ENCODE peak calls at places on chromosome 13, in four cellular contexts. O, P, L and V are unnamed samples.
A peak's percentile ranks its signal among the peaks of the same experiment; 100 is the strongest.

GRCh38 chr13:46495647-46496046 is 57.3 kb upstream of the LRCH1 start:
- DNase-seq in O (no peak), P (no peak), L (no peak), V (no peak)

GRCh38 chr13:51385114-51385513 is 45.6 kb downstream of the SERPINE3 start:
- DNase-seq in O (no peak), P (no peak), L (no peak), V (no peak)

GRCh38 chr13:31920301-31920818 is 111.2 kb upstream of the FRY start:
- DNase-seq in O (no peak), P (no peak), L (no peak), V (no peak)

GRCh38 chr13:73870970-73871935 is 263.0 kb downstream of the KLF12 start:
- DNase-seq in O (no peak), P (no peak), L (no peak), V (peak; percentile 19)

GRCh38 chr13:97386832-97387486 is 47.0 kb upstream of the RAP2A start:
- DNase-seq in O (no peak), P (no peak), L (no peak), V (no peak)

GRCh38 chr13:75489502-75490263 is 7.7 kb upstream of the TBC1D4 start:
- DNase-seq in O (peak; percentile 46), P (no peak), L (no peak), V (no peak)

GRCh38 chr13:19156013-19156825 is 25.4 kb downstream of the TUBA3C start:
- DNase-seq in O (no peak), P (no peak), L (no peak), V (no peak)

GRCh38 chr13:82717249-82717648 is 1165.0 kb downstream of the SLITRK1 start:
- DNase-seq in O (no peak), P (no peak), L (no peak), V (no peak)

GRCh38 chr13:98860491-98860890 is 108.0 kb upstream of the SLC15A1 start:
- DNase-seq in O (no peak), P (no peak), L (no peak), V (no peak)

GRCh38 chr13:41613984-41614581 is 156.7 kb downstream of the RGCC start:
- DNase-seq in O (peak; percentile 94), P (no peak), L (no peak), V (no peak)

GRCh38 chr13:33004454-33004853 is 11.8 kb upstream of the KL start:
- DNase-seq in O (no peak), P (no peak), L (no peak), V (no peak)

GRCh38 chr13:99903140-99903539 is 68.4 kb downstream of the ZIC5 start:
- DNase-seq in O (no peak), P (no peak), L (no peak), V (no peak)

GRCh38 chr13:42396501-42396900 is 124.5 kb downstream of the AKAP11 start:
- DNase-seq in O (no peak), P (no peak), L (no peak), V (no peak)

GRCh38 chr13:40665061-40665753 is 1.2 kb downstream of the FOXO1 start:
- DNase-seq in O (no peak), P (peak; percentile 69), L (peak; percentile 33), V (peak; percentile 36)

GRCh38 chr13:101916758-101917474 is 464.4 kb downstream of the ITGBL1 start:
- DNase-seq in O (no peak), P (no peak), L (no peak), V (peak; percentile 19)

GRCh38 chr13:28137556-28137955 is 789 bp upstream of the PAN3 start:
- DNase-seq in O (no peak), P (no peak), L (no peak), V (no peak)

GRCh38 chr13:112115403-112116091 is 48.6 kb downstream of the SOX1 start:
- DNase-seq in O (no peak), P (no peak), L (no peak), V (no peak)

GRCh38 chr13:51647067-51647466 is 62.8 kb downstream of the WDFY2 start:
- DNase-seq in O (no peak), P (no peak), L (no peak), V (no peak)

DNA sequence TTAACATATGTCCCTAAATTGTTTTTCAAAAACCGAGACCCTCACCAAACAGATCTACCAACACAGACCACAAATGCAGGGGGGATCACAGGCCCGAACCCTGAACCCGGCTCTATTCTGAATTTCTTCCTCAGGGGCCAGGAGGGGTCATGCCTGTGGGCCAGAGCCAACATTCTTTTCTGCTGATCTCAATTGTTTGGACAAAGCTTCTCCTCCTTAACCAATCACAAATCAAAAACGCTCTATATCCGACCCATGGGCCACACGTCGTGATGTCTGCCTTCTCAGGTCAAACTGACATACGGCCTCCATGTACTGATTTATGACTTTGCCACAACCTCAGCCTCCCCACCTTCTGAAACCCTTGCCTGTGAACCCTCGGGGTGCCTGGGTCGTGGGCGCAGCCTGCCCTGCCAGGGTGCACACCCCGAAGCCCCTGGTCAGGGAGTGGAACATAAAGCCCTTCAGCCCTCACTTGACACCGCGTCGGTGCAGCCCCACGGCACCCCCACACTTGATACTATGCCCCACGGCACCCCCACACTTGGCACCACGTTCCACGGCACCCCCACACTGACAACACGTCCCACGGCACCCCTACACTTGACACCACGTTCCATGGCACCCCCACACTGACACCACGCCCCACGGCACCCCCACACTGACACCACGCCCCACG is 58.4 kb upstream of the C13orf46 start:
- DNase-seq in O (peak; percentile 47), P (no peak), L (no peak), V (no peak)
- TF ChIP-seq JUN in O (no peak), P (no peak), L (no peak), V (no peak)

GRCh38 chr13:24306632-24307031 is 2.7 kb upstream of the C1QTNF9 start:
- DNase-seq in O (peak; percentile 13), P (no peak), L (no peak), V (no peak)

GRCh38 chr13:24301911-24302310 is 7.5 kb upstream of the C1QTNF9 start:
- DNase-seq in O (no peak), P (no peak), L (no peak), V (no peak)

GRCh38 chr13:24304620-24305019 is 4.8 kb upstream of the C1QTNF9 start:
- DNase-seq in O (no peak), P (no peak), L (no peak), V (no peak)

GRCh38 chr13:24299488-24300114 is 9.8 kb upstream of the C1QTNF9 start:
- DNase-seq in O (no peak), P (no peak), L (no peak), V (no peak)

GRCh38 chr13:24301434-24301833 is 7.9 kb upstream of the C1QTNF9 start:
- DNase-seq in O (no peak), P (no peak), L (no peak), V (no peak)
- TF ChIP-seq ATF2 in O (no peak), P (no peak), L (no peak), V (no peak)

GRCh38 chr13:48993150-48993549 is 17.4 kb downstream of the FNDC3A start:
- DNase-seq in O (no peak), P (no peak), L (no peak), V (no peak)
- TF ChIP-seq JUN in O (no peak), P (no peak), L (no peak), V (no peak)

GRCh38 chr13:38369058-38369457 is 19.4 kb downstream of the UFM1 start:
- DNase-seq in O (no peak), P (no peak), L (no peak), V (no peak)

GRCh38 chr13:38363219-38363618 is 13.6 kb downstream of the UFM1 start:
- DNase-seq in O (no peak), P (no peak), L (no peak), V (no peak)

GRCh38 chr13:38372818-38373217 is 23.2 kb downstream of the UFM1 start:
- DNase-seq in O (no peak), P (no peak), L (no peak), V (no peak)

GRCh38 chr13:38361551-38362262 is 12.1 kb downstream of the UFM1 start:
- DNase-seq in O (no peak), P (no peak), L (no peak), V (no peak)

DNA sequence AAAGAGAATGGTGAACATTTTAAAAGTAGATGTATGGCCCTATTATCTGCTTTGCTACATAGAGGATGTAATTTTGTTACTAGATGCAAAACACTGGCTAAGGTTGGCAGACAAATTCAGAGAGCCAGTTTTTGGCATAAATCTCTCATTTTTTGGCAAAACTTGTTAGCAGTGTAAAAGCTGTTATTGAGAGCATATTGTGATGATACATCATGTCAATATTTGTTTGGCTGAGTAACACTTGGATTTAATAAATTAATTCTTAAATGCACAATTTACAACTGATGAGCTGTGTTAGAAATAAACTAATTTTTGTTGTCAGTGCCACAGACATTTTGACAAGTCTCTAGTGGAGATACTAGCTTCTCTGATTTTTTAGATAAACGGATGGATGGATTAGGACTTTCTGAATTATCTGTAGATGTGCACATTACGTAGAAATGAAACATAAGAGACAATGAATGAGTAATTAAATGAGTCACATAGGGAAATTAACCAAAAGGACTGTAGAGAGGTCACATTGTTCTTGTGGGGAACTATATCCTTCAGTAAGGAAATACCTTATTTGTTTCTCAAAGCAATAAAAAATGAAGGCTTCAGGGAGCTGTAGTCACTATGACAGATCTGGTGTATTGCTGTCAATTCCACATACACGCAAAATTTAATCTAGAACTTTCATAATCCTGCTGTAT is 17.4 kb downstream of the UFM1 start:
- DNase-seq in O (no peak), P (no peak), L (no peak), V (no peak)
- TF ChIP-seq ATF2 in O (no peak), P (no peak), L (no peak), V (no peak)